ENCODE peak calls at places on chromosomes 16 and 17, in six cellular contexts. R is SHP77, Z is ELR, P is NCI-H345, L is amygdala, G is nucleus accumbens. S is an unnamed sample.

GRCh38 chr16:4402439-4403132 is 13.8 kb downstream of the CORO7 start:
- DNase-seq in R (peak; percentile 51), Z (peak; percentile 79), P (peak; percentile 59), L (peak; percentile 52), G (no peak), S (peak; percentile 50)

GRCh38 chr16:88773812-88774291 is 11.2 kb downstream of the PIEZO1 start:
- DNase-seq in R (no peak), Z (peak; percentile 98), P (no peak), L (no peak), G (no peak), S (no peak)

GRCh38 chr17:67054011-67054591 is 9.7 kb downstream of the CACNG1 start:
- DNase-seq in R (no peak), Z (no peak), P (no peak), L (no peak), G (no peak), S (no peak)

GRCh38 chr16:81616321-81617020 is 162.6 kb upstream of the PLCG2 start:
- DNase-seq in R (no peak), Z (peak; percentile 52), P (no peak), L (no peak), G (no peak), S (peak; percentile 70)

GRCh38 chr17:51846561-51846960 is 312.0 kb downstream of the CA10 start:
- DNase-seq in R (no peak), Z (no peak), P (no peak), L (no peak), G (no peak), S (no peak)

GRCh38 chr16:28090646-28091377 is 27.3 kb upstream of the GSG1L start:
- DNase-seq in R (no peak), Z (peak; percentile 85), P (no peak), L (no peak), G (no peak), S (no peak)

GRCh38 chr16:1996175-1996574 is 6.4 kb downstream of the SYNGR3 start:
- DNase-seq in R (no peak), Z (no peak), P (no peak), L (no peak), G (no peak), S (no peak)

GRCh38 chr17:54968954-54969400 is 412 bp downstream of the STXBP4 start:
- DNase-seq in R (no peak), Z (peak; percentile 56), P (no peak), L (no peak), G (no peak), S (no peak)

GRCh38 chr17:2138768-2139167 is 83.9 kb downstream of the HIC1 start:
- DNase-seq in R (peak; percentile 24), Z (peak; percentile 44), P (no peak), L (no peak), G (no peak), S (no peak)

GRCh38 chr17:2892305-2892971 is 96.2 kb downstream of the RAP1GAP2 start:
- DNase-seq in R (peak; percentile 72), Z (peak; percentile 73), P (no peak), L (no peak), G (no peak), S (no peak)

GRCh38 chr17:31561469-31562412 is 170.3 kb downstream of the RAB11FIP4 start:
- DNase-seq in R (no peak), Z (peak; percentile 85), P (no peak), L (no peak), G (no peak), S (no peak)

GRCh38 chr16:49615606-49616005 is 240.3 kb downstream of the ZNF423 start:
- DNase-seq in R (no peak), Z (no peak), P (no peak), L (no peak), G (no peak), S (no peak)

GRCh38 chr16:70480127-70481105 is 26.0 kb downstream of the FCSK start:
- DNase-seq in R (no peak), Z (no peak), P (no peak), L (no peak), G (no peak), S (no peak)

GRCh38 chr16:15581127-15581815 is 61.7 kb downstream of the MARF1 start:
- DNase-seq in R (no peak), Z (no peak), P (no peak), L (no peak), G (no peak), S (no peak)

GRCh38 chr16:30381351-30382041 is 865 bp downstream of the SEPTIN1 start:
- DNase-seq in R (no peak), Z (no peak), P (no peak), L (no peak), G (no peak), S (no peak)